ENCODE peak calls at places on chromosomes 2 and 18, in six cellular contexts. One of them, this sample, is unnamed.

GRCh38 chr2:43220229-43220981 is 6.0 kb downstream of the ZFP36L2 start:
- DNase-seq in GM23248: peak
- DNase-seq in HT-29: peak
- DNase-seq in NCI-H526: no peak
- DNase-seq in mucosa of gallbladder: no peak
- DNase-seq in head of caudate nucleus: no peak
- DNase-seq in this sample: no peak

GRCh38 chr2:160019374-160020098 is 42.9 kb downstream of the PLA2R1 start:
- DNase-seq in NCI-H526: no peak
- DNase-seq in GM23248: no peak
- DNase-seq in mucosa of gallbladder: no peak
- DNase-seq in head of caudate nucleus: no peak
- DNase-seq in HT-29: no peak
- DNase-seq in this sample: no peak

GRCh38 chr2:158806941-158807340 is 11.8 kb downstream of the DAPL1 start:
- DNase-seq in mucosa of gallbladder: no peak
- DNase-seq in GM23248: no peak
- DNase-seq in HT-29: no peak
- DNase-seq in NCI-H526: no peak
- DNase-seq in head of caudate nucleus: no peak
- DNase-seq in this sample: no peak

GRCh38 chr18:11663630-11664029 is 25.4 kb upstream of the GNAL start:
- DNase-seq in GM23248: no peak
- DNase-seq in mucosa of gallbladder: no peak
- DNase-seq in head of caudate nucleus: no peak
- DNase-seq in NCI-H526: no peak
- DNase-seq in HT-29: no peak
- DNase-seq in this sample: no peak

GRCh38 chr18:69906765-69907164 is 40.9 kb downstream of the CD226 start:
- DNase-seq in NCI-H526: no peak
- DNase-seq in head of caudate nucleus: no peak
- DNase-seq in mucosa of gallbladder: no peak
- DNase-seq in GM23248: no peak
- DNase-seq in HT-29: no peak
- DNase-seq in this sample: no peak

GRCh38 chr18:5571592-5571991 is 27.8 kb upstream of the EPB41L3 start:
- DNase-seq in HT-29: no peak
- DNase-seq in GM23248: no peak
- DNase-seq in head of caudate nucleus: no peak
- DNase-seq in NCI-H526: no peak
- DNase-seq in mucosa of gallbladder: no peak
- DNase-seq in this sample: no peak

GRCh38 chr2:31131871-31132270 is 6.4 kb downstream of the GALNT14 start:
- DNase-seq in head of caudate nucleus: no peak
- DNase-seq in GM23248: no peak
- DNase-seq in mucosa of gallbladder: no peak
- DNase-seq in NCI-H526: no peak
- DNase-seq in HT-29: peak
- DNase-seq in this sample: no peak

GRCh38 chr2:239012228-239012627 is 164.3 kb downstream of the TWIST2 start:
- DNase-seq in head of caudate nucleus: no peak
- DNase-seq in HT-29: no peak
- DNase-seq in mucosa of gallbladder: no peak
- DNase-seq in NCI-H526: no peak
- DNase-seq in GM23248: no peak
- DNase-seq in this sample: no peak

GRCh38 chr2:157897106-157897971 is 21.2 kb upstream of the ACVR1 start:
- DNase-seq in HT-29: no peak
- DNase-seq in NCI-H526: no peak
- DNase-seq in GM23248: no peak
- DNase-seq in head of caudate nucleus: no peak
- DNase-seq in mucosa of gallbladder: no peak
- DNase-seq in this sample: no peak

GRCh38 chr2:29753676-29754444 is 167.5 kb downstream of the ALK start:
- DNase-seq in head of caudate nucleus: no peak
- DNase-seq in mucosa of gallbladder: no peak
- DNase-seq in NCI-H526: no peak
- DNase-seq in HT-29: no peak
- DNase-seq in GM23248: peak
- DNase-seq in this sample: no peak

GRCh38 chr2:40098786-40099470 is 319.9 kb upstream of the THUMPD2 start:
- DNase-seq in head of caudate nucleus: no peak
- DNase-seq in mucosa of gallbladder: no peak
- DNase-seq in HT-29: no peak
- DNase-seq in GM23248: peak
- DNase-seq in NCI-H526: no peak
- DNase-seq in this sample: no peak

GRCh38 chr2:8656160-8656641 is 25.7 kb upstream of the ID2 start:
- DNase-seq in mucosa of gallbladder: no peak
- DNase-seq in head of caudate nucleus: no peak
- DNase-seq in NCI-H526: no peak
- DNase-seq in GM23248: peak
- DNase-seq in HT-29: peak
- DNase-seq in this sample: no peak

GRCh38 chr18:13220326-13220991 is 1.9 kb downstream of the LDLRAD4 start:
- DNase-seq in head of caudate nucleus: peak
- DNase-seq in mucosa of gallbladder: no peak
- DNase-seq in HT-29: no peak
- DNase-seq in NCI-H526: peak
- DNase-seq in GM23248: no peak
- DNase-seq in this sample: peak

GRCh38 chr2:217106650-217107014 is 246.8 kb upstream of the TNP1 start:
- DNase-seq in mucosa of gallbladder: no peak
- DNase-seq in HT-29: peak
- DNase-seq in head of caudate nucleus: no peak
- DNase-seq in NCI-H526: peak
- DNase-seq in GM23248: peak
- DNase-seq in this sample: no peak

GRCh38 chr2:234305846-234306245 is 191.0 kb downstream of the ARL4C start:
- DNase-seq in GM23248: no peak
- DNase-seq in HT-29: no peak
- DNase-seq in head of caudate nucleus: no peak
- DNase-seq in NCI-H526: no peak
- DNase-seq in mucosa of gallbladder: no peak
- DNase-seq in this sample: no peak